ENCODE peak calls at places on chromosomes 4 and X, in five cellular contexts. A is stimulated activated CD4-positive, alpha-beta T cell treated with anti-CD3 and anti-CD28 coated beads, Interleukin-4, amount 100 ng/mL, for 24 hours; V is hippocampal formation; X is HFFc6; U is T-helper 2 cell. T is an unnamed sample.

GRCh38 chrX:112643721-112644120 is 36.0 kb downstream of the LHFPL1 start:
- DNase-seq in A (no peak), V (no peak), X (no peak), U (no peak), T (no peak)

GRCh38 chrX:51876441-51876840 is 17.0 kb upstream of the MAGED1 start:
- DNase-seq in A (no peak), V (no peak), X (peak; percentile 35), U (no peak), T (no peak)

GRCh38 chr4:174627473-174627872 is 105.2 kb upstream of the HPGD start:
- DNase-seq in A (no peak), V (no peak), X (no peak), U (no peak), T (no peak)

GRCh38 chrX:70016513-70016912 is 33.2 kb downstream of the AWAT2 start:
- DNase-seq in A (no peak), V (no peak), X (no peak), U (no peak), T (no peak)

GRCh38 chr4:156298230-156298629 is 344.6 kb upstream of the CTSO start:
- DNase-seq in A (no peak), V (no peak), X (peak; percentile 92), U (no peak), T (no peak)

GRCh38 chrX:133923548-133923947 is 61.8 kb downstream of the GPC3 start:
- DNase-seq in A (no peak), V (no peak), X (no peak), U (no peak), T (no peak)

GRCh38 chr4:164748375-164748774 is 5.6 kb upstream of the SMIM31 start:
- DNase-seq in A (no peak), V (no peak), X (peak; percentile 2), U (no peak), T (no peak)

GRCh38 chrX:37454537-37455285 is 105.5 kb downstream of the PRRG1 start:
- DNase-seq in A (no peak), V (no peak), X (peak; percentile 27), U (no peak), T (no peak)

GRCh38 chr4:17065821-17066220 is 167.4 kb upstream of the LDB2 start:
- DNase-seq in A (no peak), V (no peak), X (peak; percentile 62), U (no peak), T (no peak)

T was measured in psoas muscle.